ENCODE peak calls at places on chromosomes 12 and 14, in four cellular contexts. G, Y, W and Z are unnamed samples.

GRCh38 chr14:56528927-56529326 is 50.7 kb upstream of the TMEM260 start:
- DNase-seq in Y (no peak), G (no peak), W (no peak), Z (no peak)

GRCh38 chr12:119115296-119115905 is 63.3 kb upstream of the HSPB8 start:
- DNase-seq in G (no peak), W (peak), Y (no peak), Z (no peak)

GRCh38 chr12:70994217-70994788 is 73.8 kb upstream of the PTPRR start:
- DNase-seq in W (no peak), Y (no peak), G (no peak), Z (no peak)

GRCh38 chr12:30806989-30807694 is 52.4 kb upstream of the CAPRIN2 start:
- DNase-seq in G (no peak), W (no peak), Y (no peak), Z (peak)

GRCh38 chr12:54201001-54201794 is 12.4 kb upstream of the SMUG1 start:
- DNase-seq in G (peak), Y (peak), W (no peak), Z (peak)

GRCh38 chr14:68157971-68158371 is 338.4 kb downstream of the RAD51B start:
- DNase-seq in W (no peak), G (no peak), Y (no peak), Z (no peak)

GRCh38 chr12:79402626-79403025 is 288.1 kb downstream of the PAWR start:
- DNase-seq in W (no peak), Y (no peak), G (no peak), Z (no peak)

GRCh38 chr14:54589843-54590242 is 22.9 kb downstream of the SAMD4A start:
- DNase-seq in W (no peak), Y (no peak), G (no peak), Z (no peak)

GRCh38 chr12:65741662-65742480 is 82.4 kb upstream of the HMGA2 start:
- DNase-seq in Y (no peak), W (no peak), G (no peak), Z (no peak)

GRCh38 chr12:2894961-2895360 is 4.3 kb downstream of the TULP3 start:
- DNase-seq in W (no peak), Y (no peak), G (no peak), Z (no peak)

GRCh38 chr12:49930515-49931288 is 19.8 kb upstream of the AQP2 start:
- DNase-seq in Y (no peak), G (no peak), W (no peak), Z (no peak)

GRCh38 chr14:65096323-65097089 is 5.8 kb downstream of the MAX start:
- DNase-seq in G (no peak), Y (no peak), W (no peak), Z (no peak)

GRCh38 chr14:88269816-88270416 is 53.2 kb downstream of the KCNK10 start:
- DNase-seq in G (no peak), W (no peak), Y (no peak), Z (no peak)

GRCh38 chr14:59961518-59962062 is 41.6 kb downstream of the LRRC9 start:
- DNase-seq in Y (no peak), G (no peak), W (no peak), Z (no peak)

GRCh38 chr12:46402451-46402850 is 29.9 kb upstream of the SLC38A2 start:
- DNase-seq in W (no peak), Y (no peak), G (no peak), Z (no peak)

GRCh38 chr12:80777587-80777986 is 60.9 kb downstream of the MYF5 start:
- DNase-seq in G (no peak), Y (no peak), W (no peak), Z (no peak)

GRCh38 chr12:104669057-104669770 is 212.5 kb downstream of the CHST11 start:
- DNase-seq in Y (no peak), G (no peak), W (peak), Z (no peak)

GRCh38 chr12:131421506-131422184 is 289.2 kb upstream of the SFSWAP start:
- DNase-seq in Y (no peak), G (no peak), W (no peak), Z (no peak)

GRCh38 chr12:22543246-22544037 is 900 bp downstream of the C2CD5 start:
- DNase-seq in W (peak), Y (peak), G (no peak), Z (peak)

GRCh38 chr12:49273726-49274395 is 9.0 kb downstream of the TUBA1C start:
- DNase-seq in G (no peak), Y (no peak), W (no peak), Z (no peak)

GRCh38 chr12:57247041-57247440 is 3.9 kb downstream of the STAC3 start:
- DNase-seq in W (no peak), Y (no peak), G (no peak), Z (no peak)

GRCh38 chr14:69087061-69087461 is 65.9 kb downstream of the DCAF5 start:
- DNase-seq in G (no peak), W (no peak), Y (no peak), Z (no peak)

GRCh38 chr14:102774391-102775153 is 2.7 kb upstream of the TRAF3 start:
- DNase-seq in Y (no peak), W (peak), G (peak), Z (peak)

GRCh38 chr12:24197517-24197916 is 248.0 kb upstream of the SOX5 start:
- DNase-seq in G (no peak), Y (no peak), W (no peak), Z (no peak)

GRCh38 chr14:86404425-86404824 is 874.5 kb downstream of the FLRT2 start:
- DNase-seq in G (no peak), Y (no peak), W (no peak), Z (no peak)

GRCh38 chr14:74203546-74203945 is 35.7 kb upstream of the VSX2 start:
- DNase-seq in W (no peak), Y (no peak), G (no peak), Z (no peak)